ENCODE peak calls at places on chromosome 22, in five cellular contexts. D is body of pancreas, X is lower lobe of right lung, K is mammary epithelial cell, U is endodermal cell. C is an unnamed sample. For H3K36me3, the result is how much of the 10 kb centered on the place peaks cover.

GRCh38 chr22:48979482-48979881 is 848.2 kb downstream of the BRD1 start:
- DNase-seq in D (no peak), X (no peak), K (no peak), U (peak), C (no peak)

GRCh38 chr22:33049125-33049729 is 9.0 kb downstream of the SYN3 start:
- DNase-seq in D (peak), X (peak), K (peak), U (peak), C (peak)

GRCh38 chr22:38313384-38313955 is 3.8 kb downstream of the CSNK1E start:
- DNase-seq in D (peak), X (peak), K (peak), U (no peak), C (no peak)

GRCh38 chr22:35726398-35726797 is 8.7 kb downstream of the APOL5 start:
- DNase-seq in D (no peak), X (no peak), K (no peak), U (no peak), C (no peak)

GRCh38 chr22:36781656-36782627 is 6.0 kb upstream of the IFT27 start:
- DNase-seq in D (peak), X (peak), K (peak), U (peak), C (peak)

GRCh38 chr22:43099095-43099494 is 9.9 kb upstream of the TTLL1 start:
- DNase-seq in D (no peak), X (no peak), K (no peak), U (no peak), C (no peak)

GRCh38 chr22:43789452-43789851 is 22.7 kb downstream of the EFCAB6 start:
- DNase-seq in D (peak), X (no peak), K (peak), U (no peak), C (peak)

GRCh38 chr22:39592104-39593060 is 21.8 kb downstream of the CACNA1I start:
- DNase-seq in D (peak), X (no peak), K (peak), U (peak), C (peak)

GRCh38 chr22:37657590-37658132 is 862 bp upstream of the PDXP start:
- DNase-seq in D (no peak), X (no peak), K (peak), U (no peak), C (no peak)

GRCh38 chr22:31603574-31603973 is 58.4 kb downstream of the PISD start:
- DNase-seq in D (no peak), X (no peak), K (no peak), U (no peak), C (no peak)

GRCh38 chr22:50705219-50705691 is 32.6 kb downstream of the SHANK3 start:
- DNase-seq in D (peak), X (peak), K (no peak), U (peak), C (peak)

GRCh38 chr22:25972397-25972796 is 196.9 kb upstream of the SEZ6L start:
- DNase-seq in D (no peak), X (no peak), K (no peak), U (peak), C (no peak)

GRCh38 chr22:31103899-31104694 is 3.3 kb downstream of the SELENOM start:
- DNase-seq in D (peak), X (no peak), K (no peak), U (no peak), C (no peak)

GRCh38 chr22:35104491-35104890 is 38.5 kb downstream of the ISX start:
- DNase-seq in D (no peak), X (no peak), K (no peak), U (peak), C (no peak)

GRCh38 chr22:38335077-38335476 is 17.8 kb upstream of the CSNK1E start:
- DNase-seq in D (no peak), X (no peak), K (peak), U (no peak), C (no peak)

GRCh38 chr22:48259991-48260670 is 1497.7 kb downstream of the TBC1D22A start:
- DNase-seq in D (no peak), X (no peak), K (no peak), U (no peak), C (no peak)

GRCh38 chr22:33510429-33510904 is 409.8 kb downstream of the LARGE1 start:
- DNase-seq in D (no peak), X (no peak), K (no peak), U (no peak), C (no peak)

GRCh38 chr22:38725900-38726655 is 20.3 kb downstream of the GTPBP1 start:
- DNase-seq in D (no peak), X (no peak), K (no peak), U (no peak), C (no peak)

GRCh38 chr22:37508431-37508963 is 10.7 kb downstream of the CARD10 start:
- DNase-seq in D (no peak), X (no peak), K (no peak), U (no peak), C (no peak)

GRCh38 chr22:17213976-17214375 is 5.3 kb downstream of the ADA2 start:
- DNase-seq in D (peak), X (peak), K (no peak), U (peak), C (peak)

GRCh38 chr22:39699631-39700348 is 129.2 kb downstream of the CACNA1I start:
- DNase-seq in D (peak), X (no peak), K (no peak), U (no peak), C (no peak)

GRCh38 chr22:17969732-17970131 is 54.6 kb downstream of the MICAL3 start:
- DNase-seq in D (no peak), X (no peak), K (peak), U (no peak), C (peak)

GRCh38 chr22:42062506-42063190 is 8.0 kb downstream of the NAGA start:
- DNase-seq in D (no peak), X (no peak), K (no peak), U (no peak), C (no peak)

GRCh38 chr22:42452456-42452855 is 20.3 kb upstream of the NFAM1 start:
- DNase-seq in D (no peak), X (no peak), K (no peak), U (no peak), C (no peak)

GRCh38 chr22:42432818-42433217 is 615 bp upstream of the NFAM1 start:
- DNase-seq in D (no peak), X (no peak), K (no peak), U (peak), C (no peak)

GRCh38 chr22:37044634-37045625 is 6.6 kb upstream of the KCTD17 start:
- DNase-seq in D (no peak), X (no peak), K (peak), U (no peak), C (no peak)

GRCh38 chr22:37184380-37184755 is 3.7 kb downstream of the C1QTNF6 start:
- DNase-seq in D (no peak), X (peak), K (no peak), U (no peak), C (no peak)

GRCh38 chr22:28759861-28760560 is 12.5 kb upstream of the CCDC117 start:
- DNase-seq in D (no peak), X (no peak), K (peak), U (peak), C (no peak)

GRCh38 chr22:28766628-28767027 is 5.9 kb upstream of the CCDC117 start:
- DNase-seq in D (no peak), X (no peak), K (no peak), U (no peak), C (no peak)

GRCh38 chr22:28761449-28761755 is 11.1 kb upstream of the CCDC117 start:
- DNase-seq in D (no peak), X (no peak), K (no peak), U (peak), C (no peak)
- H3K27ac ChIP-seq in D (no peak), X (no peak), K (no peak), U (no peak), C (no peak)

GRCh38 chr22:45142376-45142775 is 21.3 kb upstream of the NUP50 start:
- DNase-seq in D (no peak), X (no peak), K (no peak), U (no peak), C (no peak)
- H3K36me3 ChIP-seq in D (under half), X (under half), K (under half), U (under half), C (under half)

DNA sequence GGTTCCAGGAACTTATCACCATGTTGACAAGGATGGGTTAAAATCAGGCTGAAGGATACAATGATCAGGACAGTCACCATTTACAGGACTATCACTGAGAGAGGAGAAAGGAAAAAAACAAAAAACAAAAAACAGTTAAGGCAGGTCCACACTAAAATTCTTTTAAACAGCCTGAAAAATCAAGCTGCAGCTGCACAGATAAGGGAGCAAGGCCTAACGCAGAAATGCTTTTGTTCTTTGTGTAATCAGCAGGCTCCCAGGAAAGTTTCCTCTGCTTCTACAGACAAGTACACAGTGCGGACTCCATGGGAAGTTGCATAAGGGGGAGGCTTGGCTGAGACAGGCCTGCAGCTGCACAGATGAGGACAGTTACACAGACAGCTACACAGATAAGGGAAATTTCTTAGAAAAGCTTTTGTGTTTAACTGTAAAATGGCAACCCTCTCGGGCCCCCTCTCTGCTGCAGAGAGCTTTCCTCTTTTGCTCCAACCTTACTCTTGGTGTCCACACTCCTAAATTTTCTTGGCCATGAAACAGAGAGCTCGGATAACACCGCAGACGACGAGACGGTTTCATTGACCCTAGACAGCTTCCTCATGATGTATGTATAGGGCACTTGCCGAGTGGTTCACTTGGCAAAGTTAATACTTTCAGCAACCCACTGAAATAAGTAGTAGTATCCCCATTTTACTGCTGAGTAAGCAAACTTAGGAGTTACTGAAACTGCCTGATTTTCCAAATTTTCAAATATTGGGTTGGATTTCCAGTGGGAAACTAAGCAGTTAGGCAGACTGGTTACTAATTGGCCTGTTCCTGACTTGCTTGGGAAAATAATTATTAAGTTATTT is 45.5 kb downstream of the PIWIL3 start:
- DNase-seq in D (no peak), X (no peak), K (no peak), U (peak), C (peak)
- H3K27ac ChIP-seq in D (no peak), X (no peak), K (no peak), U (peak), C (peak)

GRCh38 chr22:24161909-24162308 is 19.4 kb upstream of the SUSD2 start:
- DNase-seq in D (peak), X (no peak), K (no peak), U (no peak), C (no peak)

GRCh38 chr22:24162377-24162927 is 18.8 kb upstream of the SUSD2 start:
- DNase-seq in D (no peak), X (no peak), K (no peak), U (no peak), C (no peak)

GRCh38 chr22:24159650-24160049 is 21.6 kb upstream of the SUSD2 start:
- DNase-seq in D (no peak), X (no peak), K (no peak), U (no peak), C (no peak)

GRCh38 chr22:24161485-24161884 is 19.8 kb upstream of the SUSD2 start:
- DNase-seq in D (no peak), X (no peak), K (no peak), U (no peak), C (no peak)

DNA sequence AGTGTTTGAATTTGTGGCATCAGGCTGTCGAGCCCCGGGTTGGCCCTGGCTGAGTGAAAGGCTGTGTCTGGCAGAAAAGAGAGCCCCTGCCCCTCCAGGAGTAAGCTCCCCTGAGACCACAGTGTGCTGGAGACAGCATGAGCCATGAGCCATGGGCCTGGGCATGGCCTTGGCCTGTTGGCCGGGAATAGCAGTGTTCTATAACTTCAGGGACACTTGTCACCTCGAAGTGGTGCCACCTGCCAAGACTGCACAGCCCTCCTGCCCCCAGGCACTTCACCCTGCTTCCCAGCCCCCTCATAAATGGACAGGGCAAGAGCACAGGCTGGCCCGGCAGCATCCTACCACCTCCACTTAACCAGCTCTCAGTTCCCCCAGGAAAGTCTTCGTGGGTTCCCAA is 20.7 kb upstream of the SUSD2 start:
- DNase-seq in D (no peak), X (no peak), K (no peak), U (no peak), C (no peak)
- H3K36me3 ChIP-seq in D (under half), X (under half), K (under half), U (under half), C (under half)

GRCh38 chr22:19867617-19868016 is 12.9 kb upstream of the GNB1L start:
- DNase-seq in D (peak), X (peak), K (no peak), U (peak), C (no peak)

GRCh38 chr22:19868773-19869471 is 14.2 kb upstream of the GNB1L start:
- DNase-seq in D (peak), X (peak), K (peak), U (no peak), C (no peak)

GRCh38 chr22:19869497-19870152 is 15.0 kb upstream of the GNB1L start:
- DNase-seq in D (peak), X (peak), K (no peak), U (peak), C (no peak)

GRCh38 chr22:19866665-19867009 is 12.0 kb upstream of the GNB1L start:
- DNase-seq in D (no peak), X (no peak), K (no peak), U (no peak), C (no peak)

GRCh38 chr22:19868333-19868732 is 13.7 kb upstream of the GNB1L start:
- DNase-seq in D (no peak), X (peak), K (no peak), U (peak), C (no peak)
- H3K27ac ChIP-seq in D (no peak), X (no peak), K (peak), U (no peak), C (no peak)

GRCh38 chr22:27801616-27802388 is at the start of gene MN1:
- DNase-seq in D (peak), X (no peak), K (peak), U (peak), C (peak)
- H3K36me3 ChIP-seq in D (under half), X (under half), K (under half), U (under half), C (under half)

C was measured in cardiac muscle cell.